ENCODE peak calls at places on chromosomes 11 and 22, in nine cellular contexts. J is CD4-positive, CD25-positive, alpha-beta regulatory T cell; T is body of pancreas; C is substantia nigra; M is RWPE1; Y is cardiac muscle cell; O is CD4-positive, alpha-beta memory T cell; S is naive thymus-derived CD4-positive, alpha-beta T cell; G is CD8-positive, alpha-beta memory T cell. H is an unnamed sample.

GRCh38 chr11:131495417-131495816 is 125.0 kb downstream of the NTM start:
- DNase-seq in G (no peak), J (no peak), Y (peak; percentile 26), S (no peak), M (no peak), C (peak; percentile 64), T (peak; percentile 77), O (no peak), H (no peak)

GRCh38 chr11:19806251-19806650 is 93.6 kb downstream of the NAV2 start:
- DNase-seq in J (no peak), Y (no peak), S (no peak), C (no peak), M (no peak), O (no peak), T (no peak), G (no peak), H (no peak)

GRCh38 chr11:116221351-116221750 is 551.4 kb downstream of the BUD13 start:
- DNase-seq in J (no peak), M (no peak), Y (no peak), G (no peak), C (no peak), T (no peak), S (no peak), O (no peak), H (no peak)

GRCh38 chr11:46072172-46072964 is 48.9 kb downstream of the PHF21A start:
- DNase-seq in S (no peak), M (no peak), T (peak; percentile 7), G (no peak), J (no peak), C (no peak), O (no peak), Y (peak; percentile 15), H (no peak)

GRCh38 chr11:121614661-121615240 is 162.0 kb upstream of the SORL1-AS1 start:
- DNase-seq in C (no peak), M (peak; percentile 41), Y (peak; percentile 27), T (no peak), G (no peak), S (no peak), J (no peak), O (no peak), H (no peak)

GRCh38 chr11:101661559-101661958 is 77.8 kb upstream of the TRPC6 start:
- DNase-seq in O (no peak), S (no peak), M (no peak), T (no peak), C (no peak), Y (no peak), J (no peak), G (no peak), H (no peak)

GRCh38 chr11:1481861-1482441 is 4.6 kb downstream of the MOB2 start:
- DNase-seq in C (no peak), S (no peak), M (no peak), O (no peak), G (no peak), Y (no peak), T (no peak), J (no peak), H (no peak)

GRCh38 chr11:79444923-79445322 is 4.1 kb upstream of the TENM4 start:
- DNase-seq in S (no peak), C (no peak), J (no peak), M (no peak), Y (no peak), O (no peak), T (no peak), G (no peak), H (no peak)

GRCh38 chr22:45877651-45878050 is 99.3 kb downstream of the WNT7B start:
- DNase-seq in T (no peak), J (no peak), G (no peak), O (no peak), M (no peak), C (no peak), S (no peak), Y (no peak), H (no peak)

GRCh38 chr22:45878901-45879551 is 97.9 kb downstream of the WNT7B start:
- DNase-seq in J (no peak), Y (no peak), M (no peak), O (no peak), G (no peak), C (no peak), S (no peak), T (no peak), H (no peak)

GRCh38 chr22:45877036-45877380 is 100.0 kb downstream of the WNT7B start:
- DNase-seq in M (no peak), Y (no peak), C (no peak), J (no peak), G (no peak), T (no peak), O (no peak), S (no peak), H (no peak)

GRCh38 chr22:45878051-45878764 is 98.8 kb downstream of the WNT7B start:
- DNase-seq in G (no peak), C (no peak), T (no peak), M (no peak), Y (no peak), O (no peak), J (no peak), S (no peak), H (no peak)

DNA sequence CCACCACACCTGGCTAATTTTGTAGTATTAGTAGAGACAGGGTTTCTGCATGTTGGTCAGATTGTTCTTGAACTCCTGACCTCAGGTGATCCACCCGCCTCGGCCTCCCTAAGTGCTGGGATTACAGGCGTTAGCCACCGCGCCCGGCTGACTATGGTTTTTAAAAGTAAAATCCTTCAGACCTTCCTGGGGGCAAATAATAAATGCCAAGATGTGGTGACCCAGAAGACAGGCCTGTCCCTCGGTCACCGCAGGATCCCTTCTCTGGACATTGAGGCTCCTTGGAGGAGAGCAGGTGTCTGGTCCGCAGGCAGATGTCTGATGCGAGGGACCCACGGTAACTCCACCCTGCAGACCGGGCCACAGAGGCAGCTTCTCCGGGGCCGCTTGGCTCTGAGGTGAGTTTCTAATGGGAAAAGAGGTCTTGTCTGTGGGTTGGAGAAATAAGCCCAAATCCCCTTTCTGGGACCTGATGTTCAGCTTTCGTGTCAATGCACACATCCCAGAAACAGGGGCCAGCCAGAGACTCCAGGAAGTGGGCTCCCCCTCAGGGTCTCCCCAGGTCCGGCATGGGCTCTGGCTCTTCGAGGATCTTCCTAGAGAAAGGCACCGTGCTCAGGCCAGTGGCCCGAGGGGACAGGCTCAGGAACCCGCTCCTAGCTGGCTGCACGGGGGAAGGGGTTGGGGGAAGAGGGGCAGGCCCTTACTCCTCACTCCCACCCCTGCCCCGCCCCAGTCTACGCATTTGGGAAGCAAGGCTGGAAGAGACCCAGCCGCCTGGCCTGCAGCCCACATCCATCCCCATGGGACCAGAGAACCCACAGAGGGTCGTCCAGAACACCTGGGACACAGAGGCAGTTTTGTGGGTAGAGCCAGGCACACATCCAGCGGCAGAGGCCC is 100.6 kb downstream of the WNT7B start:
- DNase-seq in O (no peak), G (no peak), M (no peak), T (no peak), J (no peak), S (no peak), C (no peak), Y (no peak), H (no peak)
- H3K27ac ChIP-seq in O (no peak overlapping the region), G (no peak overlapping the region), M (no peak overlapping the region), T (no peak overlapping the region), J (no peak overlapping the region), S (no peak overlapping the region), C (no peak overlapping the region), Y (no peak overlapping the region), H (no peak overlapping the region)

DNA sequence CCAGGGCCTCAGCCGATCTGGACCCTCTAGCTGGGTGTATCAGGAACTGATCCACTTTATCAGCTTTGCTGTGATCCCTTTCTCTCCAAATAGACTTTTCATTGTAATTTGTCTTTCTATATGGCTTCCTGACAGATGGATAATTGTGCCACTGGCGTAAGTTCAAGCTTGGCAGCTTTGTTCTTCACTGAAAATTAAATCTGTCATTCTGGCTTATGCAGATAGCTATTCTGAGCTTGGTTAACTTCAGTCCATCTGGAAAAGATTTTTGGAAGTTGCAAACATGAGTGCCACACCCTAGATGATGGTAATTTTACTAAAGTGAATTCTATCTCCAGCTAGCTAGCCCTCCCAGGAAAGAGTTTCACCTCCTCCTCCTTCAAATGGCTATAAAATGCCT is 8.1 kb downstream of the OR5A2 start:
- DNase-seq in O (no peak), S (no peak), Y (no peak), M (no peak), G (no peak), T (no peak), J (no peak), C (no peak), H (no peak)
- H3K27ac ChIP-seq in O (no peak overlapping the region), S (no peak overlapping the region), Y (no peak overlapping the region), M (no peak overlapping the region), G (no peak overlapping the region), T (no peak overlapping the region), J (no peak overlapping the region), C (no peak overlapping the region), H (no peak overlapping the region)

GRCh38 chr11:114192841-114193389 is 103.3 kb upstream of the NNMT start:
- DNase-seq in G (no peak), J (no peak), O (no peak), S (no peak), T (no peak), Y (peak; percentile 26), C (no peak), M (no peak), H (no peak)

GRCh38 chr11:114190630-114191029 is 105.6 kb upstream of the NNMT start:
- DNase-seq in O (no peak), C (no peak), T (no peak), G (no peak), J (no peak), M (no peak), Y (no peak), S (no peak), H (no peak)

GRCh38 chr11:114188851-114189570 is 107.2 kb upstream of the NNMT start:
- DNase-seq in C (no peak), O (no peak), S (no peak), G (no peak), T (no peak), J (no peak), Y (no peak), M (no peak), H (no peak)

GRCh38 chr11:114193730-114194674 is 102.2 kb upstream of the NNMT start:
- DNase-seq in O (no peak), Y (peak; percentile 37), T (no peak), G (no peak), C (no peak), M (no peak), J (no peak), S (no peak), H (no peak)

DNA sequence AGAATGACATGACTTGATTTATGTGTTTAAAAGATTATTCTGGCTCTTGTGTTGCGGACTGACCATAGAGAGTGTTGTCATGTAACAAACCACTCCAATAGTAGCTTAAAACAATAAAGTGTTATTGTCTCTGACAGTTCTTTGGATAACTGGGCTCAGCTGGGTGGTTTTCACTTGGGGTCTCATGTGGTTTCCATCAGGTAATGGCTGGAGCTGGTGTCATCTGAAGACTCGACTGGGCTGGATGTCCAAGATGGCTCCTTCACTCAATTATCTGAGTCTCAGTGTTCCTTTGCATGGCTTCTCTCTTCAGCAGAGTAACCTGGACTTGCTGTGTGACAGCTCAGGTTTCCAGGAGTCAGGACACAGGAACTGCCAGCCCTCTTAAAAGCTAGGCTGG is 104.3 kb upstream of the NNMT start:
- DNase-seq in Y (no peak), O (no peak), M (no peak), G (no peak), C (no peak), T (no peak), J (no peak), S (no peak), H (no peak)
- H3K27ac ChIP-seq in Y (no peak overlapping the region), O (no peak overlapping the region), M (peak overlapping the region; percentile 77), G (no peak overlapping the region), C (no peak overlapping the region), T (no peak overlapping the region), J (no peak overlapping the region), S (no peak overlapping the region), H (peak overlapping the region; percentile 91)

DNA sequence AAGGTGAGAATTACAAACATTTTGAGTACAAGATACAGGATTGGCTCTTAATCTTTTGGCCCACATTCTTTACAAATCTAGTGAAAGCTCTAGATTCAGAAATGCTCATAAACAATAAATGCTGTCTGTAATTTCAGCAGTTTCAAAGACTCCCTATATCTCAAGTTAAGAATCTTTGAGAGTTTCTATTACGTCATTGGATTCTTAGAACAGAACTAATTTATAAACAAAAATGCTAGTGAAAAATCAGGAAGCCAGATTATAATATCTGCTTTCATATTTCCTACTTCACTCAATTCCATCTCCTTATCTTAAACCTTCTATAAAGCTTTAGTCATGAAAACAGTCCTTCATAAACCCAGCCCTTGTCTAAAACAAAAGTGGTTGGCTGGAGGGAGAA is 32.1 kb downstream of the CTSC start:
- DNase-seq in O (no peak), M (no peak), J (no peak), S (no peak), G (no peak), T (no peak), Y (no peak), C (no peak), H (no peak)
- H3K27ac ChIP-seq in O (no peak overlapping the region), M (no peak overlapping the region), J (no peak overlapping the region), S (no peak overlapping the region), G (no peak overlapping the region), T (no peak overlapping the region), Y (no peak overlapping the region), C (no peak overlapping the region), H (no peak overlapping the region)

H was measured in esophagus squamous epithelium.